ENCODE peak calls at places on chromosomes 12 and 14, in eight cellular contexts. One of them, this sample, is unnamed.

GRCh38 chr12:70467908-70468733 is 102.0 kb downstream of the KCNMB4 start:
- DNase-seq in heart left ventricle: no peak
- DNase-seq in sigmoid colon: no peak
- DNase-seq in Peyer's patch: no peak
- DNase-seq in adrenal gland: no peak
- DNase-seq in stomach: no peak
- DNase-seq in IMR-90: no peak
- DNase-seq in endothelial cell of umbilical vein: no peak
- DNase-seq in this sample: no peak

GRCh38 chr12:117469883-117470483 is 108.6 kb upstream of the NOS1 start:
- DNase-seq in endothelial cell of umbilical vein: no peak
- DNase-seq in stomach: no peak
- DNase-seq in IMR-90: no peak
- DNase-seq in sigmoid colon: no peak
- DNase-seq in Peyer's patch: no peak
- DNase-seq in adrenal gland: no peak
- DNase-seq in heart left ventricle: no peak
- DNase-seq in this sample: no peak

GRCh38 chr14:81269979-81270375 is 49.2 kb upstream of the GTF2A1 start:
- DNase-seq in stomach: no peak
- DNase-seq in heart left ventricle: no peak
- DNase-seq in IMR-90: no peak
- DNase-seq in Peyer's patch: no peak
- DNase-seq in sigmoid colon: no peak
- DNase-seq in adrenal gland: no peak
- DNase-seq in endothelial cell of umbilical vein: no peak
- DNase-seq in this sample: no peak

GRCh38 chr14:102362084-102362483 is 606 bp downstream of the CINP start:
- DNase-seq in stomach: no peak
- DNase-seq in IMR-90: peak
- DNase-seq in adrenal gland: no peak
- DNase-seq in endothelial cell of umbilical vein: no peak
- DNase-seq in Peyer's patch: no peak
- DNase-seq in sigmoid colon: no peak
- DNase-seq in heart left ventricle: no peak
- DNase-seq in this sample: no peak

GRCh38 chr12:112546339-112546738 is 127.6 kb downstream of the PTPN11 start:
- DNase-seq in endothelial cell of umbilical vein: no peak
- DNase-seq in Peyer's patch: no peak
- DNase-seq in sigmoid colon: no peak
- DNase-seq in IMR-90: no peak
- DNase-seq in adrenal gland: no peak
- DNase-seq in stomach: no peak
- DNase-seq in heart left ventricle: no peak
- DNase-seq in this sample: no peak

GRCh38 chr12:64273527-64274403 is 51.7 kb upstream of the KICS2 start:
- DNase-seq in endothelial cell of umbilical vein: peak
- DNase-seq in heart left ventricle: no peak
- DNase-seq in IMR-90: no peak
- DNase-seq in adrenal gland: no peak
- DNase-seq in Peyer's patch: no peak
- DNase-seq in stomach: no peak
- DNase-seq in sigmoid colon: no peak
- DNase-seq in this sample: no peak

GRCh38 chr14:106185837-106186233 is 659.5 kb downstream of the TMEM121 start:
- DNase-seq in IMR-90: no peak
- DNase-seq in stomach: peak
- DNase-seq in endothelial cell of umbilical vein: no peak
- DNase-seq in Peyer's patch: no peak
- DNase-seq in heart left ventricle: no peak
- DNase-seq in adrenal gland: no peak
- DNase-seq in sigmoid colon: no peak
- DNase-seq in this sample: no peak

GRCh38 chr14:58572092-58572853 is 65.5 kb upstream of the DACT1 start:
- DNase-seq in heart left ventricle: no peak
- DNase-seq in stomach: no peak
- DNase-seq in sigmoid colon: no peak
- DNase-seq in Peyer's patch: no peak
- DNase-seq in adrenal gland: no peak
- DNase-seq in IMR-90: peak
- DNase-seq in endothelial cell of umbilical vein: no peak
- DNase-seq in this sample: no peak

GRCh38 chr14:65019944-65020566 is 33.4 kb downstream of the FNTB start:
- DNase-seq in stomach: peak
- DNase-seq in IMR-90: peak
- DNase-seq in sigmoid colon: no peak
- DNase-seq in heart left ventricle: peak
- DNase-seq in adrenal gland: peak
- DNase-seq in endothelial cell of umbilical vein: peak
- DNase-seq in Peyer's patch: no peak
- DNase-seq in this sample: peak

GRCh38 chr12:118058881-118059644 is 1.9 kb downstream of the WSB2 start:
- DNase-seq in heart left ventricle: no peak
- DNase-seq in Peyer's patch: no peak
- DNase-seq in adrenal gland: no peak
- DNase-seq in stomach: no peak
- DNase-seq in IMR-90: peak
- DNase-seq in sigmoid colon: no peak
- DNase-seq in endothelial cell of umbilical vein: peak
- DNase-seq in this sample: peak

GRCh38 chr14:73758392-73759182 is 44.4 kb upstream of the PNMA1 start:
- DNase-seq in heart left ventricle: peak
- DNase-seq in Peyer's patch: peak
- DNase-seq in IMR-90: peak
- DNase-seq in sigmoid colon: peak
- DNase-seq in adrenal gland: peak
- DNase-seq in stomach: peak
- DNase-seq in endothelial cell of umbilical vein: peak
- DNase-seq in this sample: no peak

GRCh38 chr14:101507306-101508150 is 53.8 kb upstream of the DIO3 start:
- DNase-seq in stomach: peak
- DNase-seq in Peyer's patch: peak
- DNase-seq in IMR-90: no peak
- DNase-seq in adrenal gland: no peak
- DNase-seq in endothelial cell of umbilical vein: no peak
- DNase-seq in heart left ventricle: no peak
- DNase-seq in sigmoid colon: peak
- DNase-seq in this sample: no peak

GRCh38 chr12:10610188-10610587 is 3.2 kb downstream of the MAGOHB start:
- DNase-seq in IMR-90: no peak
- DNase-seq in sigmoid colon: no peak
- DNase-seq in heart left ventricle: no peak
- DNase-seq in endothelial cell of umbilical vein: no peak
- DNase-seq in Peyer's patch: no peak
- DNase-seq in adrenal gland: no peak
- DNase-seq in stomach: no peak
- DNase-seq in this sample: no peak

GRCh38 chr12:10213168-10214130 is 772 bp downstream of the GABARAPL1 start:
- DNase-seq in stomach: peak
- DNase-seq in sigmoid colon: peak
- DNase-seq in endothelial cell of umbilical vein: peak
- DNase-seq in adrenal gland: peak
- DNase-seq in Peyer's patch: peak
- DNase-seq in IMR-90: peak
- DNase-seq in heart left ventricle: peak
- DNase-seq in this sample: peak

GRCh38 chr12:12807970-12808702 is 5.0 kb upstream of the DDX47 start:
- DNase-seq in IMR-90: peak
- DNase-seq in heart left ventricle: peak
- DNase-seq in sigmoid colon: peak
- DNase-seq in Peyer's patch: no peak
- DNase-seq in stomach: peak
- DNase-seq in adrenal gland: no peak
- DNase-seq in endothelial cell of umbilical vein: peak
- DNase-seq in this sample: no peak

GRCh38 chr14:77183896-77184295 is 2.3 kb downstream of the TMEM63C start:
- DNase-seq in heart left ventricle: no peak
- DNase-seq in stomach: no peak
- DNase-seq in adrenal gland: no peak
- DNase-seq in Peyer's patch: no peak
- DNase-seq in sigmoid colon: no peak
- DNase-seq in IMR-90: no peak
- DNase-seq in endothelial cell of umbilical vein: no peak
- DNase-seq in this sample: no peak

GRCh38 chr12:75954076-75954475 is 77.5 kb downstream of the PHLDA1 start:
- DNase-seq in endothelial cell of umbilical vein: peak
- DNase-seq in stomach: no peak
- DNase-seq in adrenal gland: no peak
- DNase-seq in heart left ventricle: no peak
- DNase-seq in Peyer's patch: no peak
- DNase-seq in IMR-90: peak
- DNase-seq in sigmoid colon: no peak
- DNase-seq in this sample: no peak

GRCh38 chr14:69079188-69079742 is 73.7 kb downstream of the DCAF5 start:
- DNase-seq in stomach: no peak
- DNase-seq in sigmoid colon: no peak
- DNase-seq in Peyer's patch: no peak
- DNase-seq in IMR-90: peak
- DNase-seq in endothelial cell of umbilical vein: peak
- DNase-seq in heart left ventricle: no peak
- DNase-seq in adrenal gland: no peak
- DNase-seq in this sample: no peak

GRCh38 chr14:104787736-104788532 is 7.6 kb downstream of the AKT1 start:
- DNase-seq in Peyer's patch: no peak
- DNase-seq in sigmoid colon: no peak
- DNase-seq in stomach: no peak
- DNase-seq in endothelial cell of umbilical vein: no peak
- DNase-seq in IMR-90: no peak
- DNase-seq in adrenal gland: no peak
- DNase-seq in heart left ventricle: no peak
- DNase-seq in this sample: no peak

GRCh38 chr12:113152196-113152834 is 2.8 kb downstream of the CFAP73 start:
- DNase-seq in Peyer's patch: no peak
- DNase-seq in heart left ventricle: no peak
- DNase-seq in stomach: no peak
- DNase-seq in IMR-90: no peak
- DNase-seq in sigmoid colon: no peak
- DNase-seq in adrenal gland: no peak
- DNase-seq in endothelial cell of umbilical vein: no peak
- DNase-seq in this sample: no peak

GRCh38 chr14:74014299-74014698 is 4.8 kb downstream of the ENTPD5 start:
- DNase-seq in heart left ventricle: no peak
- DNase-seq in stomach: no peak
- DNase-seq in adrenal gland: no peak
- DNase-seq in endothelial cell of umbilical vein: no peak
- DNase-seq in Peyer's patch: no peak
- DNase-seq in sigmoid colon: no peak
- DNase-seq in IMR-90: no peak
- DNase-seq in this sample: no peak

GRCh38 chr12:124740691-124741137 is 123.0 kb downstream of the SCARB1 start:
- DNase-seq in sigmoid colon: peak
- DNase-seq in adrenal gland: peak
- DNase-seq in IMR-90: peak
- DNase-seq in endothelial cell of umbilical vein: peak
- DNase-seq in stomach: peak
- DNase-seq in Peyer's patch: no peak
- DNase-seq in heart left ventricle: no peak
- DNase-seq in this sample: no peak

GRCh38 chr12:53524476-53524875 is 17.2 kb upstream of the NPFF start:
- DNase-seq in heart left ventricle: no peak
- DNase-seq in sigmoid colon: no peak
- DNase-seq in IMR-90: no peak
- DNase-seq in Peyer's patch: no peak
- DNase-seq in adrenal gland: no peak
- DNase-seq in stomach: no peak
- DNase-seq in endothelial cell of umbilical vein: no peak
- DNase-seq in this sample: no peak

GRCh38 chr12:23655884-23656283 is 293.6 kb downstream of the SOX5 start:
- DNase-seq in IMR-90: no peak
- DNase-seq in endothelial cell of umbilical vein: no peak
- DNase-seq in adrenal gland: no peak
- DNase-seq in sigmoid colon: no peak
- DNase-seq in heart left ventricle: no peak
- DNase-seq in Peyer's patch: no peak
- DNase-seq in stomach: no peak
- DNase-seq in this sample: no peak

GRCh38 chr12:57236224-57236924 is 6.9 kb downstream of the SHMT2 start:
- DNase-seq in adrenal gland: no peak
- DNase-seq in sigmoid colon: no peak
- DNase-seq in stomach: no peak
- DNase-seq in endothelial cell of umbilical vein: no peak
- DNase-seq in Peyer's patch: peak
- DNase-seq in IMR-90: no peak
- DNase-seq in heart left ventricle: no peak
- DNase-seq in this sample: no peak
- TF ChIP-seq POLR2A in adrenal gland: no peak
- TF ChIP-seq POLR2A in sigmoid colon: no peak
- TF ChIP-seq POLR2A in stomach: no peak
- TF ChIP-seq POLR2A in endothelial cell of umbilical vein: no peak
- TF ChIP-seq POLR2A in Peyer's patch: no peak
- TF ChIP-seq POLR2A in IMR-90: no peak
- TF ChIP-seq POLR2A in heart left ventricle: no peak
- TF ChIP-seq POLR2A in this sample: no peak

DNA sequence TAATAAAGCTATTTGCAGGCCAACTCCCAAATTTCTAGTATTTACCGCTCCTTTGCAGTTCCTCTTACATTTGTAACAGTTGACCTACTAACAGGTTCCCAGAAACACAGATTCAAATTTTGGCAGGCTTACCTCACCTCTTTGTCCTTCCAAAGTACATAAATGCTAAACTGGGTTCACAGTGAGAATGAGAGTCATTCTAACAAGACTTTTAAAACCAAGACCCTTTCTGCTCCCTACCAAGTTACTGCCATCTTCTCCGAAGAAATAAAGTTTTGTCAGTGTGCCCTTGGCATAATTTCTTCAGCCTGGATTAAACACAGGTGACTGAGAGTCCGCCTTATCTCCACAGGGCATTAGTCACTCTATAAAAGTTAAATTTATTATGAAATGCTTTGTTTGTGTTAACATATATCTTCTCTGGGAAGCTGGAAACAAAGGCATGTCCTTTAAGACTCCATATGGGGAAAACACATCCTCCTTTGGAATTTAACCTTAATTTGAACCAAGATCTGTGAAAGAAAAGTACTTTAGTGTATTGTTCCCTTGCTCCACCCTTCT is 28.2 kb downstream of the FOXA1 start:
- DNase-seq in adrenal gland: no peak
- DNase-seq in endothelial cell of umbilical vein: peak
- DNase-seq in sigmoid colon: no peak
- DNase-seq in IMR-90: no peak
- DNase-seq in stomach: no peak
- DNase-seq in heart left ventricle: no peak
- DNase-seq in Peyer's patch: no peak
- DNase-seq in this sample: no peak
- H3K4me3 ChIP-seq in adrenal gland: no peak
- H3K4me3 ChIP-seq in endothelial cell of umbilical vein: no peak
- H3K4me3 ChIP-seq in sigmoid colon: no peak
- H3K4me3 ChIP-seq in IMR-90: no peak
- H3K4me3 ChIP-seq in stomach: peak
- H3K4me3 ChIP-seq in heart left ventricle: no peak
- H3K4me3 ChIP-seq in Peyer's patch: no peak
- H3K4me3 ChIP-seq in this sample: no peak

GRCh38 chr12:101839324-101840283 is 8.8 kb upstream of the GNPTAB start:
- DNase-seq in sigmoid colon: peak
- DNase-seq in IMR-90: peak
- DNase-seq in stomach: peak
- DNase-seq in endothelial cell of umbilical vein: peak
- DNase-seq in Peyer's patch: no peak
- DNase-seq in adrenal gland: peak
- DNase-seq in heart left ventricle: peak
- DNase-seq in this sample: peak
- TF ChIP-seq CTCF in sigmoid colon: peak
- TF ChIP-seq CTCF in IMR-90: peak
- TF ChIP-seq CTCF in stomach: peak
- TF ChIP-seq CTCF in endothelial cell of umbilical vein: peak
- TF ChIP-seq CTCF in Peyer's patch: peak
- TF ChIP-seq CTCF in adrenal gland: peak
- TF ChIP-seq CTCF in heart left ventricle: peak
- TF ChIP-seq CTCF in this sample: no peak

GRCh38 chr12:34350092-34351041 is 328.1 kb downstream of the ALG10 start:
- DNase-seq in Peyer's patch: no peak
- DNase-seq in sigmoid colon: no peak
- DNase-seq in adrenal gland: no peak
- DNase-seq in stomach: no peak
- DNase-seq in IMR-90: no peak
- DNase-seq in heart left ventricle: no peak
- DNase-seq in endothelial cell of umbilical vein: no peak
- DNase-seq in this sample: no peak
- TF ChIP-seq POLR2A in Peyer's patch: no peak
- TF ChIP-seq POLR2A in sigmoid colon: no peak
- TF ChIP-seq POLR2A in adrenal gland: no peak
- TF ChIP-seq POLR2A in stomach: no peak
- TF ChIP-seq POLR2A in IMR-90: no peak
- TF ChIP-seq POLR2A in heart left ventricle: no peak
- TF ChIP-seq POLR2A in endothelial cell of umbilical vein: no peak
- TF ChIP-seq POLR2A in this sample: no peak

This sample was measured in lower leg skin.